ENCODE peak calls at places on chromosomes 6 and 20, in seven cellular contexts. K is astrocyte, H is fibroblast of pulmonary artery, B is left ventricle myocardium inferior, A is mucosa of descending colon, W is psoas muscle, Z is sigmoid colon. R is an unnamed sample.

GRCh38 chr6:84026721-84027164 is 6.8 kb upstream of the MRAP2 start:
- DNase-seq in K (no peak), H (no peak), B (no peak), A (peak), W (no peak), Z (no peak), R (no peak)

GRCh38 chr6:2476376-2476775 is 231.0 kb upstream of the GMDS start:
- DNase-seq in K (peak), H (peak), B (no peak), A (peak), W (no peak), Z (no peak), R (no peak)

GRCh38 chr20:62009869-62010445 is 55.7 kb downstream of the TAF4 start:
- DNase-seq in K (no peak), H (no peak), B (no peak), A (no peak), W (no peak), Z (no peak), R (no peak)

GRCh38 chr6:130927305-130927704 is 100.1 kb downstream of the SMLR1 start:
- DNase-seq in K (peak), H (no peak), B (no peak), A (peak), W (no peak), Z (no peak), R (no peak)

GRCh38 chr6:84003140-84003539 is 30.4 kb upstream of the MRAP2 start:
- DNase-seq in K (no peak), H (no peak), B (no peak), A (no peak), W (no peak), Z (no peak), R (no peak)

GRCh38 chr20:53413188-53413631 is 180.4 kb downstream of the ZNF217 start:
- DNase-seq in K (no peak), H (no peak), B (no peak), A (peak), W (no peak), Z (no peak), R (no peak)

GRCh38 chr6:170232186-170233002 is 58.5 kb downstream of the DLL1 start:
- DNase-seq in K (peak), H (peak), B (peak), A (no peak), W (no peak), Z (no peak), R (peak)

GRCh38 chr6:39050453-39051112 is 2.0 kb downstream of the GLP1R start:
- DNase-seq in K (no peak), H (no peak), B (no peak), A (no peak), W (no peak), Z (no peak), R (no peak)

GRCh38 chr20:47964174-47964573 is 178.9 kb upstream of the SULF2 start:
- DNase-seq in K (no peak), H (no peak), B (no peak), A (no peak), W (no peak), Z (no peak), R (no peak)

GRCh38 chr6:167956491-167956890 is 41.0 kb upstream of the KIF25 start:
- DNase-seq in K (no peak), H (no peak), B (no peak), A (no peak), W (no peak), Z (no peak), R (no peak)

GRCh38 chr6:23180504-23181293 is 611.3 kb downstream of the HDGFL1 start:
- DNase-seq in K (peak), H (peak), B (peak), A (peak), W (no peak), Z (peak), R (peak)

GRCh38 chr6:16420715-16421461 is 182.5 kb downstream of the GMPR start:
- DNase-seq in K (peak), H (peak), B (no peak), A (peak), W (no peak), Z (no peak), R (peak)

GRCh38 chr6:3884007-3884745 is 35.0 kb downstream of the FAM50B start:
- DNase-seq in K (peak), H (peak), B (no peak), A (no peak), W (no peak), Z (no peak), R (peak)

GRCh38 chr6:31971279-31971992 is 502 bp downstream of the DXO start:
- DNase-seq in K (no peak), H (no peak), B (no peak), A (no peak), W (no peak), Z (peak), R (no peak)

GRCh38 chr6:87731818-87732661 is 30.0 kb upstream of the AKIRIN2 start:
- DNase-seq in K (peak), H (peak), B (peak), A (peak), W (peak), Z (peak), R (peak)

GRCh38 chr20:4867036-4867435 is 134.3 kb downstream of the SLC23A2 start:
- DNase-seq in K (no peak), H (no peak), B (no peak), A (no peak), W (no peak), Z (no peak), R (no peak)

GRCh38 chr6:43376551-43376981 is 7.1 kb upstream of the ZNF318 start:
- DNase-seq in K (no peak), H (peak), B (no peak), A (no peak), W (no peak), Z (no peak), R (peak)

GRCh38 chr6:161961046-161961445 is 687.2 kb upstream of the AGPAT4 start:
- DNase-seq in K (no peak), H (no peak), B (no peak), A (no peak), W (no peak), Z (no peak), R (no peak)

GRCh38 chr6:32271427-32271826 is 47.6 kb upstream of the NOTCH4 start:
- DNase-seq in K (no peak), H (no peak), B (no peak), A (peak), W (no peak), Z (no peak), R (no peak)

GRCh38 chr6:90003941-90004340 is 109.7 kb downstream of the GJA10 start:
- DNase-seq in K (peak), H (no peak), B (no peak), A (no peak), W (no peak), Z (no peak), R (no peak)

GRCh38 chr6:75211920-75212590 is 6.2 kb upstream of the COL12A1 start:
- DNase-seq in K (no peak), H (peak), B (no peak), A (peak), W (no peak), Z (no peak), R (no peak)

GRCh38 chr6:139680819-139681218 is 306.4 kb upstream of the CITED2 start:
- DNase-seq in K (peak), H (no peak), B (no peak), A (no peak), W (no peak), Z (no peak), R (no peak)

GRCh38 chr20:9021699-9022098 is 47.2 kb upstream of the PLCB4 start:
- DNase-seq in K (peak), H (peak), B (no peak), A (no peak), W (no peak), Z (no peak), R (no peak)

GRCh38 chr6:26180346-26180745 is 93.1 kb downstream of the HFE start:
- DNase-seq in K (no peak), H (no peak), B (no peak), A (no peak), W (no peak), Z (no peak), R (no peak)

GRCh38 chr6:33914519-33915120 is 110.8 kb upstream of the MLN start:
- DNase-seq in K (no peak), H (no peak), B (no peak), A (peak), W (no peak), Z (no peak), R (no peak)

GRCh38 chr6:14841901-14842421 is 403.9 kb upstream of the JARID2 start:
- DNase-seq in K (peak), H (peak), B (no peak), A (no peak), W (peak), Z (peak), R (peak)

GRCh38 chr20:37220255-37220654 is 40.9 kb upstream of the MROH8 start:
- DNase-seq in K (no peak), H (no peak), B (no peak), A (no peak), W (no peak), Z (no peak), R (no peak)

DNA sequence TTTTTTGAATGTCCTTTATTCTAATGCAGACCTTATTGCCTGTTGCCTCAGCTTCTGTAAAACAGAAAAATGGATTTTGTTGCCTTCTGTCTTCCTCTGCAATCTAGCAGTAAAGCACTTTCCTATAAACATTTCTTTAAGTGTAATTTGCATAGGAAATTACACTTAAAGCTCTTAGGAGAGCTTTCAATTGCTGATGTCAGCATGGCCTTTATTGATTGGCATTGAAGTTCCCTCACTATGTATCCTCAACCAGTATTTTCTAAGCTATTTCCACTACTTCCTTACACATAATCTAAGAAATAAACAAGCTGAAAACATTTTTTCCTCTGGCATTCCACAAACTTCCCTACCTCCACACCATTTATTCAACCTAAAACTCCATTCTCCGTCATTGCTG is 22.3 kb downstream of the ADGRG6 start:
- DNase-seq in K (no peak), H (no peak), B (no peak), A (no peak), W (no peak), Z (no peak), R (no peak)
- TF ChIP-seq CTCF in K (no peak), H (no peak), B (no peak), A (no peak), W (no peak), Z (no peak), R (no peak)

DNA sequence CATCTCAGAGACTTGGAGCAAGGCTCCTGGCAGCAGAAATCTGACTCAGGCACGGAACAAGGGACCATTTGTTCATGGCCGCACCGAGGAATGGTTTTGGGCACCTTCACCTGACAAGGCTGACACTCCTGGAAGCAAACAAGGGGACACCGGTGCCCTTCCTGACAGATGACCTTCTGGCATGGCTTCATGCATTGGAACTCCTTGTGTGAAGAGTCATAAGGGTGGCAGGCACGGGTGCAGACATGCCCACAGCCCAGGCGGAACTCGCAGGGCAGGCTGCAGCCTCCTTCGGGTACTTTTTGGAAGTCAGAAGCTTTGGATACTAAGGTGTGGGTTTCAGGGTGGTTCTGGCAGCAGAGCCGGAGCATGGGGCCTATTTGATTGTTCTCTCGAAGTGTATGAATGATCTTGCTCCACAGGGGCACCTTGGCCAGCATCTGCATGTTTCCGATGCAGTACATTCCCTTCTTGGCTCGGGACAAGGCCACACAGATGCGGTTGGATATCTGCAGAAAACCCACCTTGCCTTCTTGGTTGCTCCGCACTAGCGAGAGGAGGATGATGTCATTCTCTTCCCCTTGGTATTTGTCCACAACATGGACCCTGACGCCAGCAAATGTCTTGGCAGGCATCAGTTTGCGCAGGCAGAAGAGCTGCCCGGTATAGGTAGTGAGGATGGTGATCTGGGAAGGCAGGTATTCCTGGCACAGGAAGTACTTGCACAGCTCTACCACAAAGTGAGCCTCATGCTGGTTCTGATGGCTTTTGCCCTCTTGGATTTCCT is 28.8 kb downstream of the ZNFX1 start:
- DNase-seq in K (no peak), H (no peak), B (no peak), A (no peak), W (no peak), Z (no peak), R (no peak)
- TF ChIP-seq CTCF in K (no peak), H (no peak), B (no peak), A (no peak), W (no peak), Z (no peak), R (no peak)

GRCh38 chr6:72560721-72561593 is 60.9 kb upstream of the KCNQ5 start:
- DNase-seq in K (no peak), H (peak), B (no peak), A (no peak), W (no peak), Z (no peak), R (no peak)
- TF ChIP-seq CTCF in K (no peak), H (peak), B (no peak), A (no peak), W (no peak), Z (no peak), R (peak)

GRCh38 chr6:134282816-134283215 is 35.1 kb downstream of the SGK1 start:
- DNase-seq in K (no peak), H (no peak), B (no peak), A (no peak), W (no peak), Z (no peak), R (no peak)
- TF ChIP-seq CTCF in K (no peak), H (no peak), B (no peak), A (no peak), W (no peak), Z (no peak), R (no peak)

DNA sequence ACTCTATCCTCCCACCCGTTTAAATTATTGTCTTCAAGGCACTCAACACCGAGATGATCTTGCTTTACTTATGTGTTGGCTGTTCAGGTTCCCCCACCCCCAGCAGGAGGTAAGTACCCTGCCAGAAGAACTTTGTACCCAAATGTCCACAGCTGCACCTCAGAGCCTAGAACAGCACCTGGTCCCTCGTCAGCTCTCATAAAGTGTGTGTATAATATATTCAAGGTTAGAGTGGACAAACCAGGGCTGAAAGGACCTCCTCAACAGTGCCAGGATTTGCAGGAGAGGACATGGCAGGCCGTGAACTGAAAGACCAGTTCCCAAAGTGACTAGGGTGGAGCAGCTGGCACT is 5.9 kb upstream of the CPXM1 start:
- DNase-seq in K (no peak), H (no peak), B (no peak), A (peak), W (no peak), Z (no peak), R (no peak)
- TF ChIP-seq CTCF in K (no peak), H (no peak), B (no peak), A (no peak), W (no peak), Z (no peak), R (no peak)

R was measured in HFFc6.